ENCODE peak calls at places on chromosomes 11 and 22, in nine cellular contexts. One of them, this sample, is unnamed. For H3K36me3, the result is how much of the 10 kb centered on the place peaks cover.

GRCh38 chr11:73270855-73271477 is 1.2 kb upstream of the P2RY6 start:
- DNase-seq in neuronal stem cell: no peak
- DNase-seq in heart right ventricle: no peak
- DNase-seq in ovary: no peak
- DNase-seq in transverse colon: no peak
- DNase-seq in colonic mucosa: no peak
- DNase-seq in SK-N-SH: no peak
- DNase-seq in uterus: no peak
- DNase-seq in pancreas: no peak
- DNase-seq in this sample: no peak

GRCh38 chr11:65435330-65435931 is 12.8 kb downstream of the NEAT1 start:
- DNase-seq in neuronal stem cell: no peak
- DNase-seq in heart right ventricle: no peak
- DNase-seq in ovary: peak
- DNase-seq in transverse colon: peak
- DNase-seq in colonic mucosa: no peak
- DNase-seq in SK-N-SH: no peak
- DNase-seq in uterus: no peak
- DNase-seq in pancreas: no peak
- DNase-seq in this sample: peak

GRCh38 chr11:86623041-86623621 is 49.3 kb downstream of the ME3 start:
- DNase-seq in neuronal stem cell: no peak
- DNase-seq in heart right ventricle: no peak
- DNase-seq in ovary: no peak
- DNase-seq in transverse colon: no peak
- DNase-seq in colonic mucosa: no peak
- DNase-seq in SK-N-SH: no peak
- DNase-seq in uterus: no peak
- DNase-seq in pancreas: no peak
- DNase-seq in this sample: no peak

GRCh38 chr11:65506770-65507485 is 8.1 kb downstream of the MALAT1 start:
- DNase-seq in neuronal stem cell: peak
- DNase-seq in heart right ventricle: no peak
- DNase-seq in ovary: peak
- DNase-seq in transverse colon: peak
- DNase-seq in colonic mucosa: peak
- DNase-seq in SK-N-SH: no peak
- DNase-seq in uterus: no peak
- DNase-seq in pancreas: no peak
- DNase-seq in this sample: no peak

GRCh38 chr11:92376146-92376599 is 151.6 kb downstream of the FAT3 start:
- DNase-seq in neuronal stem cell: no peak
- DNase-seq in heart right ventricle: no peak
- DNase-seq in ovary: no peak
- DNase-seq in transverse colon: no peak
- DNase-seq in colonic mucosa: no peak
- DNase-seq in SK-N-SH: no peak
- DNase-seq in uterus: no peak
- DNase-seq in pancreas: no peak
- DNase-seq in this sample: no peak

GRCh38 chr22:20211997-20212753 is 55.9 kb downstream of the RTN4R start:
- DNase-seq in neuronal stem cell: no peak
- DNase-seq in heart right ventricle: peak
- DNase-seq in ovary: peak
- DNase-seq in transverse colon: peak
- DNase-seq in colonic mucosa: no peak
- DNase-seq in SK-N-SH: peak
- DNase-seq in uterus: peak
- DNase-seq in pancreas: peak
- DNase-seq in this sample: peak

GRCh38 chr11:576791-577610 is 731 bp downstream of the PHRF1 start:
- DNase-seq in neuronal stem cell: no peak
- DNase-seq in heart right ventricle: no peak
- DNase-seq in ovary: no peak
- DNase-seq in transverse colon: no peak
- DNase-seq in colonic mucosa: no peak
- DNase-seq in SK-N-SH: no peak
- DNase-seq in uterus: no peak
- DNase-seq in pancreas: no peak
- DNase-seq in this sample: no peak

GRCh38 chr11:8593935-8594909 is at the start of gene STK33:
- DNase-seq in neuronal stem cell: peak
- DNase-seq in heart right ventricle: peak
- DNase-seq in ovary: peak
- DNase-seq in transverse colon: peak
- DNase-seq in colonic mucosa: peak
- DNase-seq in SK-N-SH: peak
- DNase-seq in uterus: peak
- DNase-seq in pancreas: peak
- DNase-seq in this sample: no peak

GRCh38 chr11:23041104-23041503 is 180.8 kb upstream of the CCDC179 start:
- DNase-seq in neuronal stem cell: no peak
- DNase-seq in heart right ventricle: no peak
- DNase-seq in ovary: no peak
- DNase-seq in transverse colon: peak
- DNase-seq in colonic mucosa: peak
- DNase-seq in SK-N-SH: no peak
- DNase-seq in uterus: no peak
- DNase-seq in pancreas: no peak
- DNase-seq in this sample: no peak

GRCh38 chr22:25085930-25086901 is 113.4 kb upstream of the CRYBB3 start:
- DNase-seq in neuronal stem cell: no peak
- DNase-seq in heart right ventricle: peak
- DNase-seq in ovary: peak
- DNase-seq in transverse colon: no peak
- DNase-seq in colonic mucosa: no peak
- DNase-seq in SK-N-SH: no peak
- DNase-seq in uterus: peak
- DNase-seq in pancreas: no peak
- DNase-seq in this sample: no peak

DNA sequence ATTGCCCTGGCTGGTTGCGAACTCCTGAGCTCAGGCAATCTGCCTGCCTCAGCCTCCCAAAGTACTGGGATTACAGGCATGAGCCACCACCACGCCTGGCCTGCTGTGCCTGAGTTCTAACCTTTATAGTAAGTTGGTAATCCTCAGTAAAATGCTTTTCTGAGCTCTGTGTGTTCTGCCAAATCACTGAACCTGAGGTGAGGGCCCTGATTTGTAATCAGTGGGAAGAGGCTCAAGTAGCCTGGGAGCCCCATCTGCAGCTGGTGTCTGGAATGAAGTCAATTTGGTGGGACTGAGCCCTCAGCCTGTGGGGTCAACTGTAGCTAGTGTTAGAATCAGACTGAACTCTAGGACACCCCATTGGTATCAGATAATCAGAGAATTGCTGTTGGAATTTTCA is 72.6 kb upstream of the PARVG start:
- DNase-seq in neuronal stem cell: no peak
- DNase-seq in heart right ventricle: no peak
- DNase-seq in ovary: no peak
- DNase-seq in transverse colon: no peak
- DNase-seq in colonic mucosa: no peak
- DNase-seq in SK-N-SH: no peak
- DNase-seq in uterus: no peak
- DNase-seq in pancreas: no peak
- DNase-seq in this sample: no peak
- H3K27ac ChIP-seq in neuronal stem cell: no peak
- H3K27ac ChIP-seq in heart right ventricle: no peak
- H3K27ac ChIP-seq in ovary: no peak
- H3K27ac ChIP-seq in transverse colon: no peak
- H3K27ac ChIP-seq in colonic mucosa: no peak
- H3K27ac ChIP-seq in SK-N-SH: no peak
- H3K27ac ChIP-seq in uterus: no peak
- H3K27ac ChIP-seq in pancreas: no peak
- H3K27ac ChIP-seq in this sample: peak

DNA sequence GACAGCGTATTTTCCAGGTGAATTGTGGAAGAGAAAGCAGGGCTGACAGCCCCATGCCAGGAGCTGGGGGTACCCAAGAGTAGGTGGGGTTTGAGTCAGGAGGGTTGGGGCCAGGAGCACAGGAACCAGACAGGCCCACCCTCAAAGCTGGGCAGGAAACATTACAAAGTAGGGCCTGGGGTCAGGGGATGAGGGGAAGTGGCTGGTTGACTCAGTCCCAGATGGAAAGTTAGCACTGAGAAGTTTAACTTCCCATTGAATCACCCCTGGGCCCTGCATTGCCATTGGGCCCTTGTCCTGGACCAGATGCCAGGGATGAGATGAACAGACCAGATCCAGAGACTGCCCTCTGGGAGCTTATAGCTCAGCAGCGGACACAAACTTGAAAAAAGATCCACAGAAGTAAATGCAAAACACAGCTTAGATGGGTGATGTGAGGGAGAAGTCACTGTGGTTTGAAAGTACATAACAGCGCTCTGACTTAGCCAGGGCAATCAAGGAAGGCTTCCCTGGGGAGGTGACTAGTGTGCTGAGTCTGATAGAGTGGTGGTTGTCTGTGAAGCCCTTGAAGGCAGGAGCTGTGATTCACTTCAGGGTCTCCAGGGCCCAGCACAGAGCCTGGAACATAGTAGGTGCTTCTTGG is 2.2 kb downstream of the MAFF start:
- DNase-seq in neuronal stem cell: no peak
- DNase-seq in heart right ventricle: no peak
- DNase-seq in ovary: no peak
- DNase-seq in transverse colon: no peak
- DNase-seq in colonic mucosa: no peak
- DNase-seq in SK-N-SH: no peak
- DNase-seq in uterus: no peak
- DNase-seq in pancreas: no peak
- DNase-seq in this sample: no peak
- H3K4me3 ChIP-seq in neuronal stem cell: no peak
- H3K4me3 ChIP-seq in heart right ventricle: peak
- H3K4me3 ChIP-seq in ovary: peak
- H3K4me3 ChIP-seq in transverse colon: peak
- H3K4me3 ChIP-seq in colonic mucosa: peak
- H3K4me3 ChIP-seq in SK-N-SH: no peak
- H3K4me3 ChIP-seq in uterus: no peak
- H3K4me3 ChIP-seq in pancreas: peak
- H3K4me3 ChIP-seq in this sample: peak

DNA sequence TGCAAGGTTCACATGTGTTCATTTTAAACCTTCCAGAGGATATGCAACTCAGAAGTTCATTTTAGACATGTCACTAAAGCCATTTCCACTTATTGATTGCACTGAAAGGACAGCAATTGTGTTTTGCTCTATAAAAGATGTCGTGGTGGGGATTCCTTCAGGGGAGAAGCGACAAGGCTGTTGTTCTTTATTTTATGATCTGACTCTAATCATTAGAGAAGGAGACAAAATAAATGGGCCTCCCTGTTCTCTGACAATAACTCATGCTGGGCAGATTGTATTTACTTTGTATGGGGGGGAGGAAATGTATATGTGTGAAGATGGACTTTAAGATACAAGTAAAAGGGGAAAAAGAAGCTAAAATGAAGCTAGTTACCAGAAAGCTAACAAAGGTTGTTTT is 370.1 kb upstream of the ARHGAP42 start:
- DNase-seq in neuronal stem cell: no peak
- DNase-seq in heart right ventricle: no peak
- DNase-seq in ovary: no peak
- DNase-seq in transverse colon: no peak
- DNase-seq in colonic mucosa: no peak
- DNase-seq in SK-N-SH: no peak
- DNase-seq in uterus: no peak
- DNase-seq in pancreas: no peak
- DNase-seq in this sample: no peak
- H3K36me3 ChIP-seq in neuronal stem cell: under half
- H3K36me3 ChIP-seq in heart right ventricle: under half
- H3K36me3 ChIP-seq in ovary: under half
- H3K36me3 ChIP-seq in transverse colon: under half
- H3K36me3 ChIP-seq in colonic mucosa: under half
- H3K36me3 ChIP-seq in SK-N-SH: under half
- H3K36me3 ChIP-seq in uterus: under half
- H3K36me3 ChIP-seq in pancreas: under half
- H3K36me3 ChIP-seq in this sample: under half

GRCh38 chr11:46238967-46239800 is 38.3 kb upstream of the CREB3L1 start:
- DNase-seq in neuronal stem cell: peak
- DNase-seq in heart right ventricle: peak
- DNase-seq in ovary: peak
- DNase-seq in transverse colon: peak
- DNase-seq in colonic mucosa: peak
- DNase-seq in SK-N-SH: peak
- DNase-seq in uterus: peak
- DNase-seq in pancreas: peak
- DNase-seq in this sample: peak

GRCh38 chr11:46238078-46238966 is 39.1 kb upstream of the CREB3L1 start:
- DNase-seq in neuronal stem cell: peak
- DNase-seq in heart right ventricle: peak
- DNase-seq in ovary: peak
- DNase-seq in transverse colon: peak
- DNase-seq in colonic mucosa: peak
- DNase-seq in SK-N-SH: peak
- DNase-seq in uterus: peak
- DNase-seq in pancreas: peak
- DNase-seq in this sample: peak

GRCh38 chr11:46236918-46237247 is 40.6 kb upstream of the CREB3L1 start:
- DNase-seq in neuronal stem cell: no peak
- DNase-seq in heart right ventricle: no peak
- DNase-seq in ovary: no peak
- DNase-seq in transverse colon: no peak
- DNase-seq in colonic mucosa: no peak
- DNase-seq in SK-N-SH: no peak
- DNase-seq in uterus: no peak
- DNase-seq in pancreas: no peak
- DNase-seq in this sample: no peak

GRCh38 chr11:46235777-46236688 is 41.4 kb upstream of the CREB3L1 start:
- DNase-seq in neuronal stem cell: no peak
- DNase-seq in heart right ventricle: no peak
- DNase-seq in ovary: no peak
- DNase-seq in transverse colon: no peak
- DNase-seq in colonic mucosa: no peak
- DNase-seq in SK-N-SH: no peak
- DNase-seq in uterus: no peak
- DNase-seq in pancreas: no peak
- DNase-seq in this sample: no peak

DNA sequence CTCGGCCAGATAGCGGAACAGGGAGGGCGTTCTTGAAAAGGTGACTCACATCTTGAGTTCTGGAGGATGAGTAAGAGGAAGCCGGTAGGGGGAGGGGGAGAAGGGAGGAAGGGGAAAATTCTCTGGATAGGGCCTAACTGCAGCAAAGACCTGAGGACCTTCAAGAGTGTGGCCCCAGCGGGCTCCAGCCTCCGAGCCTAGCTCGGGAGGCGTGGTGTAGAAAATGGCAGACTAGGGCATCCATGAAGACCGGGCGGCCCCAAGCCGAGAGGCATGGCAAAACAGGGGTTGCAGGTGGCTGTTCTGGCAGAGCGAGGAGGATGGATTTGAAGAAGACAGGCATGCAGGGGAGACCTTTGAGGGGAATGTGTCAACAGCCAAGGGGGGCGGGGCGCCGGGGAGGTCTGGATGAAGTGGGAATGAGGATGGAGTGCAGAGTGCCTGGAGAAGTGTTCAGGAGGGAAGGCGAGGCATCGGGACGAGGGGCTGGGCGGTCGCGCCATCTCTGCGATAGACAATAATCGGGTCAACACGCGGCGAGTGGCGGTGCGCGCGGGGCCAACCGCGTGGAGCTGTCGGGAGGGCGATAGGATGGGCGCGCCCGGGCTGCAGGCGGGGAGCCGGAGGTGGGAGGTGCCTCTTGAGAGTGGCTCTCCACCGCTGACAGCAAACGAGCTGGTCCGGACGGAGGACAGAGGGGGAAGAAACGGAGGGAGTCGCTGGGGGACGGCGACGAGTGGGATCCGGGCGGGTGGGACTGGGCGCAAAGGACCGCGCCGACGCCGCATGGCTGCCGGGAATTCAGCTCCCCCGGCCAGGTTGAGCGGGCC is 40.0 kb upstream of the CREB3L1 start:
- DNase-seq in neuronal stem cell: no peak
- DNase-seq in heart right ventricle: peak
- DNase-seq in ovary: peak
- DNase-seq in transverse colon: peak
- DNase-seq in colonic mucosa: peak
- DNase-seq in SK-N-SH: peak
- DNase-seq in uterus: peak
- DNase-seq in pancreas: peak
- DNase-seq in this sample: no peak
- H3K27ac ChIP-seq in neuronal stem cell: no peak
- H3K27ac ChIP-seq in heart right ventricle: peak
- H3K27ac ChIP-seq in ovary: peak
- H3K27ac ChIP-seq in transverse colon: peak
- H3K27ac ChIP-seq in colonic mucosa: peak
- H3K27ac ChIP-seq in SK-N-SH: peak
- H3K27ac ChIP-seq in uterus: peak
- H3K27ac ChIP-seq in pancreas: peak
- H3K27ac ChIP-seq in this sample: peak